ENCODE peak calls at places on chromosomes 12 and 14, in eight cellular contexts. X is activated CD4-positive, alpha-beta T cell treated with anti-CD3 and anti-CD28 coated beads, Interleukin-2, amount 50 U/mL, for 1 hour; N is NCI-H1105 treated with DMSO at 0.1 percent for 48 hours; J is heart left ventricle; Q is GM04504; H is GM20000; K is WERI-Rb-1; O is GM13977. M is an unnamed sample.

GRCh38 chr12:115944392-115944742 is 333.1 kb downstream of the MED13L start:
- DNase-seq in X (no peak), N (no peak), J (no peak), Q (no peak), H (no peak), K (no peak), O (no peak), M (no peak)

GRCh38 chr12:128976120-128976519 is 122.8 kb downstream of the GLT1D1 start:
- DNase-seq in X (no peak), N (no peak), J (no peak), Q (no peak), H (no peak), K (peak; percentile 72), O (no peak), M (no peak)

GRCh38 chr12:110636516-110636915 is 22.6 kb downstream of the TCTN1 start:
- DNase-seq in X (no peak), N (no peak), J (no peak), Q (no peak), H (peak; percentile 31), K (no peak), O (peak; percentile 29), M (no peak)

GRCh38 chr12:127779301-127780045 is 487.5 kb upstream of the TMEM132C start:
- DNase-seq in X (no peak), N (no peak), J (no peak), Q (no peak), H (no peak), K (no peak), O (no peak), M (no peak)

GRCh38 chr14:64792871-64793560 is 86.7 kb downstream of the SPTB start:
- DNase-seq in X (no peak), N (no peak), J (no peak), Q (no peak), H (no peak), K (no peak), O (no peak), M (no peak)

GRCh38 chr14:67387195-67387594 is 24.8 kb downstream of the PLEK2 start:
- DNase-seq in X (no peak), N (no peak), J (no peak), Q (peak; percentile 9), H (no peak), K (no peak), O (no peak), M (no peak)

GRCh38 chr12:111756196-111756595 is 10.5 kb upstream of the ALDH2 start:
- DNase-seq in X (no peak), N (no peak), J (no peak), Q (no peak), H (no peak), K (no peak), O (no peak), M (no peak)

GRCh38 chr14:23327947-23328744 is 6.9 kb downstream of the PABPN1 start:
- DNase-seq in X (peak; percentile 58), N (peak; percentile 77), J (peak; percentile 57), Q (no peak), H (peak; percentile 83), K (peak; percentile 74), O (peak; percentile 86), M (no peak)

GRCh38 chr14:55850803-55851202 is 267.4 kb upstream of the PELI2 start:
- DNase-seq in X (no peak), N (no peak), J (no peak), Q (no peak), H (no peak), K (no peak), O (no peak), M (no peak)

GRCh38 chr12:66217342-66217929 is 28.4 kb downstream of the IRAK3 start:
- DNase-seq in X (no peak), N (no peak), J (no peak), Q (no peak), H (no peak), K (no peak), O (no peak), M (no peak)

GRCh38 chr12:64318605-64319004 is 72.0 kb downstream of the C12orf56 start:
- DNase-seq in X (no peak), N (no peak), J (no peak), Q (no peak), H (peak; percentile 20), K (no peak), O (peak; percentile 21), M (peak; percentile 18)

GRCh38 chr12:25364529-25365339 is 114.0 kb upstream of the KRAS start:
- DNase-seq in X (no peak), N (no peak), J (no peak), Q (no peak), H (peak; percentile 54), K (no peak), O (peak; percentile 47), M (no peak)

GRCh38 chr14:90349729-90350128 is 18.0 kb upstream of the NRDE2 start:
- DNase-seq in X (no peak), N (no peak), J (no peak), Q (no peak), H (peak; percentile 26), K (no peak), O (no peak), M (no peak)

GRCh38 chr14:94317259-94317658 is 5.9 kb downstream of the SERPINA6 start:
- DNase-seq in X (no peak), N (no peak), J (peak; percentile 38), Q (no peak), H (no peak), K (peak; percentile 54), O (no peak), M (peak; percentile 38)

GRCh38 chr12:99609455-99610181 is 37.9 kb upstream of the GARIN6 start:
- DNase-seq in X (no peak), N (no peak), J (no peak), Q (no peak), H (no peak), K (no peak), O (no peak), M (no peak)

GRCh38 chr12:57491393-57492280 is 3.8 kb downstream of the MARS1 start:
- DNase-seq in X (no peak), N (no peak), J (no peak), Q (no peak), H (no peak), K (no peak), O (no peak), M (no peak)

GRCh38 chr12:4118601-4119156 is 154.9 kb upstream of the CCND2 start:
- DNase-seq in X (no peak), N (no peak), J (no peak), Q (no peak), H (no peak), K (no peak), O (no peak), M (no peak)

GRCh38 chr12:89349814-89350213 is 2.5 kb downstream of the DUSP6 start:
- DNase-seq in X (no peak), N (no peak), J (peak; percentile 54), Q (peak; percentile 51), H (no peak), K (no peak), O (no peak), M (no peak)

GRCh38 chr12:57105011-57105753 is 6.0 kb downstream of the STAT6 start:
- DNase-seq in X (no peak), N (no peak), J (peak; percentile 12), Q (no peak), H (no peak), K (no peak), O (no peak), M (no peak)

GRCh38 chr14:36520601-36521525 is 831 bp upstream of the NKX2-1 start:
- DNase-seq in X (no peak), N (peak; percentile 79), J (no peak), Q (no peak), H (peak; percentile 63), K (no peak), O (peak; percentile 76), M (no peak)

GRCh38 chr14:82641050-82641540 is 1107.4 kb upstream of the SEL1L start:
- DNase-seq in X (no peak), N (no peak), J (no peak), Q (no peak), H (no peak), K (no peak), O (no peak), M (no peak)

GRCh38 chr12:31323466-31324115 is 2.4 kb downstream of the SINHCAF start:
- DNase-seq in X (peak; percentile 56), N (peak; percentile 61), J (peak; percentile 47), Q (no peak), H (peak; percentile 63), K (peak; percentile 22), O (peak; percentile 62), M (no peak)

GRCh38 chr14:64730061-64730440 is 25.8 kb downstream of the PLEKHG3 start:
- DNase-seq in X (no peak), N (no peak), J (peak; percentile 20), Q (no peak), H (no peak), K (no peak), O (no peak), M (no peak)

GRCh38 chr12:19131020-19131431 is 1.5 kb downstream of the PLEKHA5 start:
- DNase-seq in X (no peak), N (peak; percentile 50), J (peak; percentile 47), Q (no peak), H (peak; percentile 20), K (peak; percentile 14), O (no peak), M (no peak)

GRCh38 chr12:57461326-57461903 is 1.8 kb downstream of the GLI1 start:
- DNase-seq in X (no peak), N (no peak), J (peak; percentile 76), Q (no peak), H (peak; percentile 70), K (peak; percentile 74), O (peak; percentile 71), M (no peak)

GRCh38 chr12:93563807-93564538 is 8.5 kb upstream of the SOCS2 start:
- DNase-seq in X (no peak), N (no peak), J (no peak), Q (no peak), H (peak; percentile 36), K (no peak), O (peak; percentile 50), M (no peak)

GRCh38 chr14:39339003-39339402 is 93.2 kb downstream of the FBXO33 start:
- DNase-seq in X (no peak), N (peak; percentile 30), J (no peak), Q (no peak), H (no peak), K (no peak), O (no peak), M (no peak)

GRCh38 chr12:42326466-42327226 is 679 bp downstream of the PPHLN1 start:
- DNase-seq in X (peak; percentile 13), N (peak; percentile 28), J (no peak), Q (peak; percentile 6), H (no peak), K (no peak), O (no peak), M (no peak)

GRCh38 chr12:56221757-56222530 is at the start of gene RNF41:
- DNase-seq in X (peak; percentile 91), N (peak; percentile 87), J (peak; percentile 98), Q (peak; percentile 93), H (peak; percentile 96), K (peak; percentile 97), O (peak; percentile 97), M (peak; percentile 92)

GRCh38 chr14:21486640-21487087 is 9.7 kb downstream of the TOX4 start:
- DNase-seq in X (no peak), N (no peak), J (no peak), Q (peak; percentile 47), H (no peak), K (no peak), O (no peak), M (no peak)

GRCh38 chr14:92546347-92547053 is 32.9 kb downstream of the RIN3 start:
- DNase-seq in X (no peak), N (no peak), J (no peak), Q (no peak), H (no peak), K (no peak), O (no peak), M (no peak)

GRCh38 chr12:130714591-130715149 is 1.4 kb downstream of the RIMBP2 start:
- DNase-seq in X (no peak), N (no peak), J (no peak), Q (no peak), H (no peak), K (peak; percentile 68), O (no peak), M (no peak)

GRCh38 chr12:52356762-52357580 is 10.3 kb downstream of the KRT85 start:
- DNase-seq in X (no peak), N (no peak), J (no peak), Q (no peak), H (no peak), K (no peak), O (no peak), M (no peak)

GRCh38 chr14:58238252-58239247 is 6.1 kb upstream of the PSMA3 start:
- DNase-seq in X (no peak), N (peak; percentile 39), J (no peak), Q (no peak), H (peak; percentile 7), K (no peak), O (no peak), M (peak; percentile 9)